ENCODE peak calls at places on chromosomes 2 and 18, in five cellular contexts. One of them, this sample, is unnamed.

GRCh38 chr18:50724631-50725235 is 95.1 kb downstream of the MRO start:
- DNase-seq in stimulated activated naive CD4-positive, alpha-beta T cell: no peak
- DNase-seq in WERI-Rb-1: no peak
- DNase-seq in ureter: peak
- DNase-seq in stimulated activated CD4-positive, alpha-beta T cell treated with anti-CD3 and anti-CD28 coated beads, Interleukin-4, amount 100 ng/mL, for 48 hours: no peak
- DNase-seq in this sample: no peak

GRCh38 chr18:12598181-12598921 is 59.6 kb downstream of the SPIRE1 start:
- DNase-seq in stimulated activated CD4-positive, alpha-beta T cell treated with anti-CD3 and anti-CD28 coated beads, Interleukin-4, amount 100 ng/mL, for 48 hours: no peak
- DNase-seq in ureter: no peak
- DNase-seq in stimulated activated naive CD4-positive, alpha-beta T cell: no peak
- DNase-seq in WERI-Rb-1: no peak
- DNase-seq in this sample: no peak

GRCh38 chr2:70828115-70828514 is 7.5 kb downstream of the CD207 start:
- DNase-seq in WERI-Rb-1: no peak
- DNase-seq in stimulated activated naive CD4-positive, alpha-beta T cell: no peak
- DNase-seq in stimulated activated CD4-positive, alpha-beta T cell treated with anti-CD3 and anti-CD28 coated beads, Interleukin-4, amount 100 ng/mL, for 48 hours: no peak
- DNase-seq in ureter: no peak
- DNase-seq in this sample: no peak

GRCh38 chr2:238846503-238847431 is 1.1 kb upstream of the TWIST2 start:
- DNase-seq in ureter: no peak
- DNase-seq in WERI-Rb-1: no peak
- DNase-seq in stimulated activated naive CD4-positive, alpha-beta T cell: no peak
- DNase-seq in stimulated activated CD4-positive, alpha-beta T cell treated with anti-CD3 and anti-CD28 coated beads, Interleukin-4, amount 100 ng/mL, for 48 hours: no peak
- DNase-seq in this sample: no peak

GRCh38 chr2:138707424-138708074 is 72.6 kb downstream of the NXPH2 start:
- DNase-seq in stimulated activated CD4-positive, alpha-beta T cell treated with anti-CD3 and anti-CD28 coated beads, Interleukin-4, amount 100 ng/mL, for 48 hours: no peak
- DNase-seq in WERI-Rb-1: no peak
- DNase-seq in ureter: no peak
- DNase-seq in stimulated activated naive CD4-positive, alpha-beta T cell: no peak
- DNase-seq in this sample: no peak

GRCh38 chr2:38598200-38598990 is 4.3 kb downstream of the HNRNPLL start:
- DNase-seq in WERI-Rb-1: no peak
- DNase-seq in stimulated activated naive CD4-positive, alpha-beta T cell: no peak
- DNase-seq in ureter: no peak
- DNase-seq in stimulated activated CD4-positive, alpha-beta T cell treated with anti-CD3 and anti-CD28 coated beads, Interleukin-4, amount 100 ng/mL, for 48 hours: no peak
- DNase-seq in this sample: no peak

GRCh38 chr18:57846258-57846657 is 43.1 kb upstream of the ATP8B1 start:
- DNase-seq in ureter: no peak
- DNase-seq in WERI-Rb-1: no peak
- DNase-seq in stimulated activated CD4-positive, alpha-beta T cell treated with anti-CD3 and anti-CD28 coated beads, Interleukin-4, amount 100 ng/mL, for 48 hours: no peak
- DNase-seq in stimulated activated naive CD4-positive, alpha-beta T cell: no peak
- DNase-seq in this sample: no peak

GRCh38 chr2:223999862-224000261 is 39.2 kb downstream of the SERPINE2 start:
- DNase-seq in ureter: no peak
- DNase-seq in WERI-Rb-1: no peak
- DNase-seq in stimulated activated naive CD4-positive, alpha-beta T cell: no peak
- DNase-seq in stimulated activated CD4-positive, alpha-beta T cell treated with anti-CD3 and anti-CD28 coated beads, Interleukin-4, amount 100 ng/mL, for 48 hours: no peak
- DNase-seq in this sample: no peak

GRCh38 chr18:7234061-7234460 is 3.2 kb downstream of the LRRC30 start:
- DNase-seq in stimulated activated naive CD4-positive, alpha-beta T cell: no peak
- DNase-seq in stimulated activated CD4-positive, alpha-beta T cell treated with anti-CD3 and anti-CD28 coated beads, Interleukin-4, amount 100 ng/mL, for 48 hours: no peak
- DNase-seq in WERI-Rb-1: no peak
- DNase-seq in ureter: no peak
- DNase-seq in this sample: no peak

GRCh38 chr2:62669180-62669579 is 36.3 kb upstream of the EHBP1 start:
- DNase-seq in ureter: no peak
- DNase-seq in WERI-Rb-1: no peak
- DNase-seq in stimulated activated naive CD4-positive, alpha-beta T cell: no peak
- DNase-seq in stimulated activated CD4-positive, alpha-beta T cell treated with anti-CD3 and anti-CD28 coated beads, Interleukin-4, amount 100 ng/mL, for 48 hours: no peak
- DNase-seq in this sample: no peak

GRCh38 chr2:61670591-61671503 is 132.7 kb upstream of the XPO1 start:
- DNase-seq in WERI-Rb-1: no peak
- DNase-seq in stimulated activated CD4-positive, alpha-beta T cell treated with anti-CD3 and anti-CD28 coated beads, Interleukin-4, amount 100 ng/mL, for 48 hours: no peak
- DNase-seq in ureter: no peak
- DNase-seq in stimulated activated naive CD4-positive, alpha-beta T cell: no peak
- DNase-seq in this sample: peak

GRCh38 chr2:70984576-70985282 is 6.3 kb downstream of the ANKRD53 start:
- DNase-seq in ureter: peak
- DNase-seq in stimulated activated CD4-positive, alpha-beta T cell treated with anti-CD3 and anti-CD28 coated beads, Interleukin-4, amount 100 ng/mL, for 48 hours: peak
- DNase-seq in WERI-Rb-1: peak
- DNase-seq in stimulated activated naive CD4-positive, alpha-beta T cell: peak
- DNase-seq in this sample: peak

GRCh38 chr2:110919738-110920137 is 187.4 kb downstream of the ACOXL start:
- DNase-seq in WERI-Rb-1: no peak
- DNase-seq in stimulated activated CD4-positive, alpha-beta T cell treated with anti-CD3 and anti-CD28 coated beads, Interleukin-4, amount 100 ng/mL, for 48 hours: no peak
- DNase-seq in ureter: no peak
- DNase-seq in stimulated activated naive CD4-positive, alpha-beta T cell: no peak
- DNase-seq in this sample: no peak

GRCh38 chr2:232260075-232260474 is 118.5 kb upstream of the ALPP start:
- DNase-seq in ureter: no peak
- DNase-seq in stimulated activated CD4-positive, alpha-beta T cell treated with anti-CD3 and anti-CD28 coated beads, Interleukin-4, amount 100 ng/mL, for 48 hours: no peak
- DNase-seq in stimulated activated naive CD4-positive, alpha-beta T cell: no peak
- DNase-seq in WERI-Rb-1: no peak
- DNase-seq in this sample: no peak

GRCh38 chr2:184596819-184597411 is 1.4 kb upstream of the ZNF804A start:
- DNase-seq in WERI-Rb-1: no peak
- DNase-seq in stimulated activated naive CD4-positive, alpha-beta T cell: no peak
- DNase-seq in stimulated activated CD4-positive, alpha-beta T cell treated with anti-CD3 and anti-CD28 coated beads, Interleukin-4, amount 100 ng/mL, for 48 hours: no peak
- DNase-seq in ureter: no peak
- DNase-seq in this sample: no peak

GRCh38 chr2:18706001-18706400 is 116.6 kb upstream of the NT5C1B start:
- DNase-seq in ureter: no peak
- DNase-seq in stimulated activated naive CD4-positive, alpha-beta T cell: no peak
- DNase-seq in stimulated activated CD4-positive, alpha-beta T cell treated with anti-CD3 and anti-CD28 coated beads, Interleukin-4, amount 100 ng/mL, for 48 hours: no peak
- DNase-seq in WERI-Rb-1: no peak
- DNase-seq in this sample: no peak

GRCh38 chr2:70938580-70938938 is 2.9 kb downstream of the ATP6V1B1 start:
- DNase-seq in WERI-Rb-1: no peak
- DNase-seq in stimulated activated CD4-positive, alpha-beta T cell treated with anti-CD3 and anti-CD28 coated beads, Interleukin-4, amount 100 ng/mL, for 48 hours: no peak
- DNase-seq in ureter: no peak
- DNase-seq in stimulated activated naive CD4-positive, alpha-beta T cell: no peak
- DNase-seq in this sample: no peak

GRCh38 chr2:54259413-54260240 is 3.6 kb upstream of the TSPYL6 start:
- DNase-seq in stimulated activated naive CD4-positive, alpha-beta T cell: no peak
- DNase-seq in stimulated activated CD4-positive, alpha-beta T cell treated with anti-CD3 and anti-CD28 coated beads, Interleukin-4, amount 100 ng/mL, for 48 hours: no peak
- DNase-seq in ureter: no peak
- DNase-seq in WERI-Rb-1: no peak
- DNase-seq in this sample: no peak

GRCh38 chr18:13831864-13832508 is 8.0 kb downstream of the MC5R start:
- DNase-seq in stimulated activated CD4-positive, alpha-beta T cell treated with anti-CD3 and anti-CD28 coated beads, Interleukin-4, amount 100 ng/mL, for 48 hours: no peak
- DNase-seq in stimulated activated naive CD4-positive, alpha-beta T cell: no peak
- DNase-seq in ureter: no peak
- DNase-seq in WERI-Rb-1: no peak
- DNase-seq in this sample: no peak

GRCh38 chr2:8857709-8858108 is 20.3 kb upstream of the KIDINS220 start:
- DNase-seq in stimulated activated naive CD4-positive, alpha-beta T cell: no peak
- DNase-seq in WERI-Rb-1: no peak
- DNase-seq in stimulated activated CD4-positive, alpha-beta T cell treated with anti-CD3 and anti-CD28 coated beads, Interleukin-4, amount 100 ng/mL, for 48 hours: no peak
- DNase-seq in ureter: no peak
- DNase-seq in this sample: no peak

GRCh38 chr2:240060977-240061591 is 7.8 kb upstream of the OR6B3 start:
- DNase-seq in WERI-Rb-1: peak
- DNase-seq in ureter: no peak
- DNase-seq in stimulated activated CD4-positive, alpha-beta T cell treated with anti-CD3 and anti-CD28 coated beads, Interleukin-4, amount 100 ng/mL, for 48 hours: peak
- DNase-seq in stimulated activated naive CD4-positive, alpha-beta T cell: peak
- DNase-seq in this sample: no peak

GRCh38 chr2:30981519-30981918 is 156.7 kb downstream of the GALNT14 start:
- DNase-seq in ureter: no peak
- DNase-seq in WERI-Rb-1: no peak
- DNase-seq in stimulated activated naive CD4-positive, alpha-beta T cell: no peak
- DNase-seq in stimulated activated CD4-positive, alpha-beta T cell treated with anti-CD3 and anti-CD28 coated beads, Interleukin-4, amount 100 ng/mL, for 48 hours: no peak
- DNase-seq in this sample: no peak

GRCh38 chr2:18799397-18799796 is 210.0 kb upstream of the NT5C1B start:
- DNase-seq in stimulated activated CD4-positive, alpha-beta T cell treated with anti-CD3 and anti-CD28 coated beads, Interleukin-4, amount 100 ng/mL, for 48 hours: no peak
- DNase-seq in WERI-Rb-1: no peak
- DNase-seq in stimulated activated naive CD4-positive, alpha-beta T cell: no peak
- DNase-seq in ureter: no peak
- DNase-seq in this sample: no peak

GRCh38 chr2:147275943-147276342 is 568.9 kb upstream of the ACVR2A start:
- DNase-seq in stimulated activated naive CD4-positive, alpha-beta T cell: no peak
- DNase-seq in ureter: no peak
- DNase-seq in WERI-Rb-1: peak
- DNase-seq in stimulated activated CD4-positive, alpha-beta T cell treated with anti-CD3 and anti-CD28 coated beads, Interleukin-4, amount 100 ng/mL, for 48 hours: no peak
- DNase-seq in this sample: no peak